ENCODE peak calls at places on chromosome 1, in five cellular contexts. One of them, this sample, is unnamed. For H3K4me1, the result is how much of the 10 kb centered on the place peaks cover.

GRCh38 chr1:64508521-64509096 is 38.7 kb downstream of the CACHD1 start:
- DNase-seq in IMR-90: no peak
- DNase-seq in H1: no peak
- DNase-seq in neuronal stem cell: no peak
- DNase-seq in mesenchymal stem cell: no peak
- DNase-seq in this sample: no peak

GRCh38 chr1:145804235-145805045 is 19.5 kb downstream of the RNF115 start:
- DNase-seq in IMR-90: no peak
- DNase-seq in H1: no peak
- DNase-seq in neuronal stem cell: no peak
- DNase-seq in mesenchymal stem cell: no peak
- DNase-seq in this sample: no peak

GRCh38 chr1:31591425-31592093 is 15.2 kb downstream of the TINAGL1 start:
- DNase-seq in IMR-90: no peak
- DNase-seq in H1: no peak
- DNase-seq in neuronal stem cell: no peak
- DNase-seq in mesenchymal stem cell: no peak
- DNase-seq in this sample: no peak

GRCh38 chr1:230542054-230542453 is 100.2 kb upstream of the COG2 start:
- DNase-seq in IMR-90: no peak
- DNase-seq in H1: no peak
- DNase-seq in neuronal stem cell: no peak
- DNase-seq in mesenchymal stem cell: peak
- DNase-seq in this sample: no peak

GRCh38 chr1:101239095-101240040 is 2.5 kb downstream of the S1PR1 start:
- DNase-seq in IMR-90: no peak
- DNase-seq in H1: no peak
- DNase-seq in neuronal stem cell: no peak
- DNase-seq in mesenchymal stem cell: no peak
- DNase-seq in this sample: no peak

GRCh38 chr1:217363319-217363718 is 267.6 kb downstream of the GPATCH2 start:
- DNase-seq in IMR-90: peak
- DNase-seq in H1: no peak
- DNase-seq in neuronal stem cell: no peak
- DNase-seq in mesenchymal stem cell: no peak
- DNase-seq in this sample: peak

GRCh38 chr1:110237406-110238152 is 27.5 kb downstream of the KCNC4 start:
- DNase-seq in IMR-90: no peak
- DNase-seq in H1: no peak
- DNase-seq in neuronal stem cell: no peak
- DNase-seq in mesenchymal stem cell: no peak
- DNase-seq in this sample: no peak

GRCh38 chr1:10471411-10472219 is 714 bp downstream of the DFFA start:
- DNase-seq in IMR-90: peak
- DNase-seq in H1: no peak
- DNase-seq in neuronal stem cell: no peak
- DNase-seq in mesenchymal stem cell: no peak
- DNase-seq in this sample: no peak

GRCh38 chr1:246784621-246785535 is 60.7 kb downstream of the SCCPDH start:
- DNase-seq in IMR-90: peak
- DNase-seq in H1: no peak
- DNase-seq in neuronal stem cell: no peak
- DNase-seq in mesenchymal stem cell: peak
- DNase-seq in this sample: no peak

GRCh38 chr1:111253876-111254275 is 26.4 kb downstream of the CHI3L2 start:
- DNase-seq in IMR-90: no peak
- DNase-seq in H1: no peak
- DNase-seq in neuronal stem cell: no peak
- DNase-seq in mesenchymal stem cell: no peak
- DNase-seq in this sample: no peak

GRCh38 chr1:25699501-25700089 is 83.0 kb downstream of the MAN1C1 start:
- DNase-seq in IMR-90: no peak
- DNase-seq in H1: no peak
- DNase-seq in neuronal stem cell: no peak
- DNase-seq in mesenchymal stem cell: peak
- DNase-seq in this sample: no peak

GRCh38 chr1:27891196-27891889 is 19.0 kb downstream of the THEMIS2 start:
- DNase-seq in IMR-90: no peak
- DNase-seq in H1: no peak
- DNase-seq in neuronal stem cell: no peak
- DNase-seq in mesenchymal stem cell: no peak
- DNase-seq in this sample: peak

GRCh38 chr1:9126511-9126910 is 2.4 kb downstream of the GPR157 start:
- DNase-seq in IMR-90: no peak
- DNase-seq in H1: no peak
- DNase-seq in neuronal stem cell: no peak
- DNase-seq in mesenchymal stem cell: no peak
- DNase-seq in this sample: peak
- H3K4me3 ChIP-seq in IMR-90: no peak
- H3K4me3 ChIP-seq in H1: no peak
- H3K4me3 ChIP-seq in neuronal stem cell: no peak
- H3K4me3 ChIP-seq in mesenchymal stem cell: no peak
- H3K4me3 ChIP-seq in this sample: no peak

GRCh38 chr1:206589206-206589605 is 23.1 kb downstream of the EIF2D start:
- DNase-seq in IMR-90: peak
- DNase-seq in H1: no peak
- DNase-seq in neuronal stem cell: no peak
- DNase-seq in mesenchymal stem cell: peak
- DNase-seq in this sample: no peak

GRCh38 chr1:206584265-206584648 is 28.0 kb downstream of the EIF2D start:
- DNase-seq in IMR-90: no peak
- DNase-seq in H1: no peak
- DNase-seq in neuronal stem cell: no peak
- DNase-seq in mesenchymal stem cell: no peak
- DNase-seq in this sample: no peak

GRCh38 chr1:206588492-206588891 is 23.8 kb downstream of the EIF2D start:
- DNase-seq in IMR-90: no peak
- DNase-seq in H1: no peak
- DNase-seq in neuronal stem cell: no peak
- DNase-seq in mesenchymal stem cell: peak
- DNase-seq in this sample: no peak

GRCh38 chr1:206587904-206588303 is 24.4 kb downstream of the EIF2D start:
- DNase-seq in IMR-90: no peak
- DNase-seq in H1: no peak
- DNase-seq in neuronal stem cell: no peak
- DNase-seq in mesenchymal stem cell: no peak
- DNase-seq in this sample: no peak

DNA sequence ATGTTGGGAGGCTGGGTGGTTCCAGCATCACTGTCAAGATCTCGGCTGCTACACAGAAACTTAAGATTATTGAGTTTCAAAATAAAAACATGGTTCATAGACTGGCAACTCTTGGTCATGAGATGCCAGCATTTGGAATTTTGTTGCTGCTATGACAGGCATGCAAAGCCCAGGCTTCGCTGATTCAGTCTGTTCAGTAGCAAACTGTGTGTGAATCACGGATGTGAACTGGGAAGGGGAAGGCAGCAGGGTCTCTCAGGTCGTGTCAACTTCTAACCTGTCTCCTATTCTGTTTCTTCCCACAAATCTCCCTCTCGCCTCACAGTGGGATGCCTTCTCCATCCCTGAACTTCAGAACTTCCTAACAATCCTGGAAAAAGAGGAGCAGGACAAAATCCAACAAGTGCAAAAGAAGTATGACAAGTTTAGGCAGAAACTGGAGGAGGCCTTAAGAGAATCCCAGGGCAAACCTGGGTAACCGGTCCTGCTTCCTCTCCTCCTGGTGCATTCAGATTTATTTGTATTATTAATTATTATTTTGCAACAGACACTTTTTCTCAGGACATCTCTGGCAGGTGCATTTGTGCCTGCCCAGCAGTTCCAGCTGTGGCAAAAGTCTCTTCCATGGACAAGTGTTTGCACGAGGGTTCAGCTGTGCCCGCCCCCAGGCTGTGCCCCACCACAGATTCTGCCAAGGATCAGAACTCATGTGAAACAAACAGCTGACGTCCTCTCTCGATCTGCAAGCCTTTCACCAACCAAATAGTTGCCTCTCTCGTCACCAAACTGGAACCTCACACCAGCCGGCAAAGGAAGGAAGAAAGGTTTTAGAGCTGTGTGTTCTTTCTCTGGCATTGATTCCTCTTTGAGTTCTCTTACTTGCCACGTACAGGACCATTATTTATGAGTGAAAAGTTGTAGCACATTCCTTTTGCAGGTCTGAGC is 25.5 kb downstream of the EIF2D start:
- DNase-seq in IMR-90: no peak
- DNase-seq in H1: no peak
- DNase-seq in neuronal stem cell: no peak
- DNase-seq in mesenchymal stem cell: no peak
- DNase-seq in this sample: no peak
- H3K4me1 ChIP-seq in IMR-90: under half
- H3K4me1 ChIP-seq in H1: under half
- H3K4me1 ChIP-seq in neuronal stem cell: under half
- H3K4me1 ChIP-seq in mesenchymal stem cell: under half
- H3K4me1 ChIP-seq in this sample: under half

GRCh38 chr1:78606274-78606673 is 14.0 kb upstream of the IFI44L start:
- DNase-seq in IMR-90: no peak
- DNase-seq in H1: no peak
- DNase-seq in neuronal stem cell: no peak
- DNase-seq in mesenchymal stem cell: no peak
- DNase-seq in this sample: no peak

GRCh38 chr1:78604643-78605042 is 15.6 kb upstream of the IFI44L start:
- DNase-seq in IMR-90: no peak
- DNase-seq in H1: no peak
- DNase-seq in neuronal stem cell: no peak
- DNase-seq in mesenchymal stem cell: no peak
- DNase-seq in this sample: no peak

GRCh38 chr1:78603206-78603605 is 17.0 kb upstream of the IFI44L start:
- DNase-seq in IMR-90: peak
- DNase-seq in H1: no peak
- DNase-seq in neuronal stem cell: no peak
- DNase-seq in mesenchymal stem cell: no peak
- DNase-seq in this sample: no peak

GRCh38 chr1:78607334-78607927 is 12.8 kb upstream of the IFI44L start:
- DNase-seq in IMR-90: peak
- DNase-seq in H1: no peak
- DNase-seq in neuronal stem cell: no peak
- DNase-seq in mesenchymal stem cell: peak
- DNase-seq in this sample: peak

DNA sequence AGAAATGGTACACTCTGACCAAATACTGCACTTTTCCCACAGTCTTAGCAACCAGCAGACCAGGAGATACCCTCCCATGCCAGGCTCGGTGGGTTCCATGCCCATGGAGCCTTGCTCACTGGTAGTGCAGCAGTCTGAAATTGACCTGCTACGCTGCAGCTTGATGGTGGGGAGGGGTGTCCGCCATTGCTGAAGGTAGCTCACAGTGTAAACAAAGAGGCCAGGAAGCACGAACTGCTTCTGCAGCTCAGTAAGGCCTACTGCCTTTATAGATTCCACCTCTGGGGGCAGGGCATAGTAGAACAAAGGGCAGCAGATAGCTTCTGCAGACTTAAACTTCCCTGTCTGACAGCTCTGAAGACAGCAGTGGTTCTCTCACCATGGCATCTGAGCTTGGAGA is 12.3 kb upstream of the IFI44L start:
- DNase-seq in IMR-90: no peak
- DNase-seq in H1: no peak
- DNase-seq in neuronal stem cell: no peak
- DNase-seq in mesenchymal stem cell: no peak
- DNase-seq in this sample: no peak
- H3K14ac ChIP-seq in IMR-90: no peak
- H3K14ac ChIP-seq in H1: no peak
- H3K14ac ChIP-seq in neuronal stem cell: peak
- H3K14ac ChIP-seq in mesenchymal stem cell: no peak
- H3K14ac ChIP-seq in this sample: no peak

DNA sequence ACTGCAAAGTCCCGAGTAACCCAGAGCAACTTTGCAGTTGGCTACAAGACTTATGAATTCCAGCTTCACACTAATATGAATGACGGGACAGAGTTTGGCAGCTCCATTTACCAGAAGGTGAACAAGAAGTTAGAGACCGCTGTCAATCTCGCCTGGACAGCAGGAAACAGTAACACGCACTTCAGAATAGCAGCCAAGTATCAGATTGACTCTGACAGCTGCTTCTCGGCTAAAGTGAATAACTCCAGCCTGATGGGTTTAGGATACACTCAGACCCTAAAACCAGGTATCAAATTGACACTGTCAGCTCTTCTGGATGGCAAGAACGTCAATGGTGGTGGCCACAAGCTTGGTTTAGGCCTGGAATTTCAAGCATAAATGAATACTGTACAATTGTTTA is 66.8 kb downstream of the ACBD6 start:
- DNase-seq in IMR-90: no peak
- DNase-seq in H1: no peak
- DNase-seq in neuronal stem cell: no peak
- DNase-seq in mesenchymal stem cell: no peak
- DNase-seq in this sample: no peak
- H3K4me3 ChIP-seq in IMR-90: no peak
- H3K4me3 ChIP-seq in H1: no peak
- H3K4me3 ChIP-seq in neuronal stem cell: no peak
- H3K4me3 ChIP-seq in mesenchymal stem cell: no peak
- H3K4me3 ChIP-seq in this sample: no peak

GRCh38 chr1:30415171-30415940 is 308.0 kb downstream of the MATN1 start:
- DNase-seq in IMR-90: no peak
- DNase-seq in H1: no peak
- DNase-seq in neuronal stem cell: no peak
- DNase-seq in mesenchymal stem cell: no peak
- DNase-seq in this sample: no peak
- H3K4me1 ChIP-seq in IMR-90: under half
- H3K4me1 ChIP-seq in H1: under half
- H3K4me1 ChIP-seq in neuronal stem cell: under half
- H3K4me1 ChIP-seq in mesenchymal stem cell: under half
- H3K4me1 ChIP-seq in this sample: under half

GRCh38 chr1:244347942-244348341 is 103.8 kb downstream of the ADSS2 start:
- DNase-seq in IMR-90: peak
- DNase-seq in H1: no peak
- DNase-seq in neuronal stem cell: no peak
- DNase-seq in mesenchymal stem cell: peak
- DNase-seq in this sample: no peak

GRCh38 chr1:244350027-244350426 is 101.7 kb downstream of the ADSS2 start:
- DNase-seq in IMR-90: no peak
- DNase-seq in H1: no peak
- DNase-seq in neuronal stem cell: no peak
- DNase-seq in mesenchymal stem cell: no peak
- DNase-seq in this sample: no peak

GRCh38 chr1:244349103-244349531 is 102.6 kb downstream of the ADSS2 start:
- DNase-seq in IMR-90: peak
- DNase-seq in H1: no peak
- DNase-seq in neuronal stem cell: no peak
- DNase-seq in mesenchymal stem cell: peak
- DNase-seq in this sample: peak

GRCh38 chr1:244346972-244347618 is 104.6 kb downstream of the ADSS2 start:
- DNase-seq in IMR-90: no peak
- DNase-seq in H1: no peak
- DNase-seq in neuronal stem cell: no peak
- DNase-seq in mesenchymal stem cell: no peak
- DNase-seq in this sample: no peak

DNA sequence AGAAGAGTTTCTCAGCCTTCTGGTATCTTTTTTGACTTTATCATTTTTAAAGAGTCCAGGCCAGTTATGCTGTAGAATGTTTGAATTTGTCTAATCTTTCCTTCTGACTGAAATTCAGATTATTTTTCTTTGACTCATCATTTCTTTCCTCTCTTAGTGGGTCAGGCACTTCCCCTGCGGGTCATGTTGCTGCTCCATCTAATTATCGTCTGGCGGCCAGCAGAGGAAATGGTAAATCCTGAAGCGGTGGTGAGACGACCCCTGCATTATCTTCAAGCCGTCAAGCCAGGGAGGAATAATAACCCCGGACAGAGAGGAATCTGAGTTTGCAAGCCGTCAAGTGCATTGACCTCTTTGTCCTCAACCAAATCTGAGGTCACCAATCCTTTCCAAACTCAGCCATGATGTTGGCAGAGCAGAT is 102.1 kb downstream of the ADSS2 start:
- DNase-seq in IMR-90: peak
- DNase-seq in H1: no peak
- DNase-seq in neuronal stem cell: no peak
- DNase-seq in mesenchymal stem cell: no peak
- DNase-seq in this sample: peak
- H3K14ac ChIP-seq in IMR-90: peak
- H3K14ac ChIP-seq in H1: no peak
- H3K14ac ChIP-seq in neuronal stem cell: no peak
- H3K14ac ChIP-seq in mesenchymal stem cell: no peak
- H3K14ac ChIP-seq in this sample: no peak